ENCODE peak calls at places on chromosomes 11 and 22, in four cellular contexts. G is omental fat pad, I is activated B cell treated with CpG ODN at 0.5 μM for 24 hours, K is astrocyte of the spinal cord. Y is an unnamed sample.

GRCh38 chr11:134939905-134940304 is 527.9 kb upstream of the B3GAT1 start:
- DNase-seq in G (no peak), I (no peak), K (no peak), Y (no peak)

GRCh38 chr11:38648597-38648996 is 2050.6 kb upstream of the RAG2 start:
- DNase-seq in G (no peak), I (no peak), K (no peak), Y (no peak)

GRCh38 chr22:43885786-43886185 is 6.0 kb downstream of the PNPLA5 start:
- DNase-seq in G (no peak), I (no peak), K (no peak), Y (no peak)

GRCh38 chr11:101401245-101401644 is 182.6 kb downstream of the TRPC6 start:
- DNase-seq in G (no peak), I (no peak), K (peak), Y (no peak)

GRCh38 chr11:123307276-123307675 is 112.2 kb upstream of the CLMP start:
- DNase-seq in G (no peak), I (no peak), K (no peak), Y (no peak)

GRCh38 chr11:133821776-133822175 is 23.5 kb downstream of the SPATA19 start:
- DNase-seq in G (no peak), I (no peak), K (no peak), Y (peak)

GRCh38 chr22:43182726-43183125 is 4.2 kb downstream of the TTLL12 start:
- DNase-seq in G (no peak), I (no peak), K (no peak), Y (no peak)

GRCh38 chr11:90639687-90640086 is 416.8 kb upstream of the CHORDC1 start:
- DNase-seq in G (no peak), I (no peak), K (peak), Y (peak)

GRCh38 chr22:21865041-21865440 is 2.4 kb downstream of the MAPK1 start:
- DNase-seq in G (peak), I (no peak), K (peak), Y (no peak)

GRCh38 chr11:34192481-34193401 is 87.3 kb downstream of the NAT10 start:
- DNase-seq in G (peak), I (no peak), K (peak), Y (no peak)

GRCh38 chr11:124150684-124151083 is 32.5 kb upstream of the OR10D3 start:
- DNase-seq in G (no peak), I (no peak), K (no peak), Y (no peak)

GRCh38 chr11:45333506-45333971 is 47.4 kb upstream of the SYT13 start:
- DNase-seq in G (no peak), I (no peak), K (peak), Y (no peak)

GRCh38 chr11:45304992-45305335 is 18.8 kb upstream of the SYT13 start:
- DNase-seq in G (no peak), I (no peak), K (no peak), Y (no peak)

GRCh38 chr22:32335471-32335870 is 22.2 kb upstream of the RFPL3 start:
- DNase-seq in G (no peak), I (no peak), K (no peak), Y (no peak)

GRCh38 chr22:32333141-32333768 is 24.4 kb upstream of the RFPL3 start:
- DNase-seq in G (no peak), I (no peak), K (no peak), Y (no peak)

GRCh38 chr22:32333769-32334639 is 23.7 kb upstream of the RFPL3 start:
- DNase-seq in G (no peak), I (no peak), K (no peak), Y (no peak)

GRCh38 chr22:32336185-32336603 is 21.5 kb upstream of the RFPL3 start:
- DNase-seq in G (no peak), I (no peak), K (no peak), Y (no peak)

DNA sequence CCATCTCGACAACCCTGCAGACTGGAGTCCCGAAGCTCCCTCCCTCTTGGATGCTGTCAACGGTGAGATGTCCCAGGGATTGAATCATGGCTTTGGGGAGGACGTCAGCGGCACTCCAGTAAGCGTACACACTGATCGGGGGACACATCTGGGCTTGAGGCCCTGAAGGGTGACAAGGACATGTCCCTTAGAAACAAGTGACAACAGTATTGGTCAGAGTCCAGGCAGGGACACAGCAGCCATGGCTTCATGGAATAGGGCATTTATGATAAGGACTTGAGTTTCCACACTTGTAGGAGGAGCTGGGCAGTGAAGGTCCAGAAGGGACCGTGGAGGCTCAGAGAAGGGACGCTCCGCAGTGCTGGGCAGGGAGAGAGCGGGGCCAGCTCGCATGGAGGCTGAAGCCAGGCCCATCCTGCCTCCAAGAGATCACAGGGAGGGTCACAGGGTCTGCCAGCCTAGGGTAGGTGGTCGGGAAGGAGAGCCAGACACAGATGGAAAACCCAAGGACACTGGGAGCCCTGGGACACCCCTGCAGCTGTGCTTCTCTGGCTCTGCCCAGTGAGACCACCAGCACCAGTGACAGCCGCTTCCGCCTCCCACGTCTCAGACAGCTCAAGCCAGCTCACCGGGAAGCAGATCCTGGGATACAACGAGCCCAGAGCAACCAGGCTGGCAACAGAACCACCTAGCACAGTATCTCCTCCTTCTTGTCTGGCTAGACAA is 22.9 kb upstream of the RFPL3 start:
- DNase-seq in G (no peak), I (no peak), K (no peak), Y (no peak)
- TF ChIP-seq CTCF in G (no peak), I (no peak), K (no peak), Y (no peak)

GRCh38 chr22:30806391-30806861 is 111.8 kb downstream of the OSBP2 start:
- DNase-seq in G (no peak), I (no peak), K (peak), Y (no peak)

GRCh38 chr22:30801695-30802094 is 107.0 kb downstream of the OSBP2 start:
- DNase-seq in G (no peak), I (no peak), K (no peak), Y (no peak)

GRCh38 chr22:30804626-30805025 is 110.0 kb downstream of the OSBP2 start:
- DNase-seq in G (no peak), I (no peak), K (no peak), Y (no peak)

GRCh38 chr22:30803679-30804078 is 109.0 kb downstream of the OSBP2 start:
- DNase-seq in G (no peak), I (no peak), K (no peak), Y (no peak)

GRCh38 chr22:30802202-30803166 is 107.8 kb downstream of the OSBP2 start:
- DNase-seq in G (peak), I (peak), K (peak), Y (no peak)
- TF ChIP-seq CTCF in G (no peak), I (no peak), K (peak), Y (no peak)

GRCh38 chr11:65315866-65316233 is 1.2 kb downstream of the CDC42EP2 start:
- DNase-seq in G (no peak), I (no peak), K (peak), Y (no peak)
- TF ChIP-seq CTCF in G (peak), I (peak), K (no peak), Y (no peak)

DNA sequence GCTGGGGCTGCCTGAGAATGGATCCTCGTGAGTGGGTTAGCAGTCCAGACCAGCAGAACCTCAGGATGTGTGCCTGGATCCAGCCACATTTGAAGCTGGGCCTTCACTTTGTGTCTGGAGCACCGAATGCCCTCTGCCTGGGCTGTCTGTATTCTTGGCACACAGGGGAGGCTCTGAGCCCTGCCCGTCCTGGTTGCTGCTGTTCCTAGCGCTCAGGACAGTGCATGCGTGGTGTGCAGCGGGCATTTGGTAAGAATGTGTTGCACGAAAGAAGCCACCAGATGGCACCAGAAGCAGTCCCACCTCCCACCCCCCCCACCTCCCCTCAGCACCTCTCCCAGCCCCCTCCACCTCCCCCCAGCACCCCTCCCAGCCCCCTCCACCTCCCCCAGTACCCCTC is 4.1 kb upstream of the MAPK11 start:
- DNase-seq in G (no peak), I (no peak), K (peak), Y (no peak)
- TF ChIP-seq CTCF in G (no peak), I (no peak), K (peak), Y (peak)

GRCh38 chr11:102587722-102588121 is 37.4 kb downstream of the MMP20 start:
- DNase-seq in G (no peak), I (no peak), K (no peak), Y (no peak)
- TF ChIP-seq CTCF in G (no peak), I (no peak), K (no peak), Y (no peak)

GRCh38 chr11:62880803-62881578 is at the start of gene SLC3A2:
- DNase-seq in G (peak), I (peak), K (peak), Y (peak)

GRCh38 chr11:62880231-62880802 is 379 bp upstream of the SLC3A2 start:
- DNase-seq in G (peak), I (no peak), K (peak), Y (no peak)

GRCh38 chr11:62882811-62883496 is 2.3 kb downstream of the SLC3A2 start:
- DNase-seq in G (no peak), I (no peak), K (no peak), Y (no peak)

GRCh38 chr11:62882428-62882742 is 1.7 kb downstream of the SLC3A2 start:
- DNase-seq in G (no peak), I (no peak), K (no peak), Y (no peak)

GRCh38 chr11:62881579-62882427 is 1.1 kb downstream of the SLC3A2 start:
- DNase-seq in G (peak), I (peak), K (peak), Y (peak)
- TF ChIP-seq CTCF in G (no peak), I (no peak), K (no peak), Y (no peak)

GRCh38 chr11:57700425-57700824 is 11.6 kb downstream of the MED19 start:
- DNase-seq in G (no peak), I (no peak), K (no peak), Y (no peak)
- TF ChIP-seq CTCF in G (no peak), I (no peak), K (no peak), Y (peak)

DNA sequence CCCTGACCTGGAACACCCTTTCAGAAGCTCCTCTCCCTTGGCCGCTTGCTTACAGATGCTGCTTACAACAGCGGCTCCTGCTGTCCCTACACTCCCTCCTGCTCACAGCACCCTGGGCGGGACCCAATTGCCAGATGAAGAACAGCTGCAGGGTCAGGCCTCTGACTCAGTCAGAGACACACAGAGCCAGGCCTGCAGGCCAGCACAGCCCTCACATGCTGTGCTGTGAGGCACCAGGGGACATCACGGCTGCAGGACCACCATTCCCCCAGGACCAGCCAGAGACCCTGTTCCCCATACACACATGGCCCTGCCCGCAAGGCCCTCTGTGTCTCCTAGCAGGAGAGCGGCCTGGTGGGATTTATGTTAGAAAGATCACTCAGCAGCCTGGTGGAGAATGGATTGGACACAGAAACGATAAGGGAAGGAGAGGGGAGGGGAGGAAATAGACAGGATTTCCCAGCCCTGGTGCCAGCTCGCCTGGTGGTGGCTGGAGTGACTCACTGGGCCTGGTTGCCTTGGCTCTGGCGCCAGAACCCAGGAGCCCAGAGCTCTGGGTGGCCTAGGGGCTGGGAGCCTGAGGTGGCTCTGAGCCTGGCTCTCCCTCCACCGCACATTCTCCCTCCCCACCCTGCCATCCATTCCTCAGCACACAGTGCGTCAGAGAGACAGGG is 6.7 kb downstream of the CAPN5 start:
- DNase-seq in G (peak), I (peak), K (peak), Y (peak)
- TF ChIP-seq CTCF in G (no peak), I (no peak), K (peak), Y (no peak)